ENCODE peak calls at places on chromosomes 13 and 19, in six cellular contexts. A is esophagus squamous epithelium, N is cardiac muscle cell, W is IMR-90, Y is astrocyte of the spinal cord, C is progenitor cell of endocrine pancreas. B is an unnamed sample.

GRCh38 chr13:59533561-59534337 is 630.0 kb downstream of the DIAPH3 start:
- DNase-seq in A (no peak), W (peak), N (no peak), C (no peak), Y (peak), B (no peak)

GRCh38 chr13:29572575-29572974 is 22.9 kb downstream of the SLC7A1 start:
- DNase-seq in Y (no peak), W (no peak), C (no peak), N (no peak), A (no peak), B (no peak)

GRCh38 chr13:77697208-77698103 is at the start of gene SLAIN1:
- DNase-seq in A (no peak), W (peak), N (peak), C (peak), Y (peak), B (peak)

GRCh38 chr19:409006-409514 is at the start of gene C2CD4C:
- DNase-seq in Y (no peak), A (no peak), N (peak), C (no peak), W (no peak), B (peak)

GRCh38 chr13:40629678-40630384 is 36.6 kb downstream of the FOXO1 start:
- DNase-seq in Y (no peak), A (no peak), C (no peak), N (no peak), W (no peak), B (peak)

GRCh38 chr13:53104120-53104519 is 75.5 kb downstream of the OLFM4 start:
- DNase-seq in A (no peak), W (no peak), Y (no peak), N (no peak), C (no peak), B (no peak)

GRCh38 chr13:45446181-45446580 is 18.6 kb upstream of the COG3 start:
- DNase-seq in A (no peak), W (peak), C (no peak), N (no peak), Y (peak), B (no peak)

GRCh38 chr19:51688665-51689571 is 4.2 kb upstream of the SPACA6 start:
- DNase-seq in N (peak), W (peak), Y (peak), C (peak), A (no peak), B (peak)

GRCh38 chr13:40986328-40986856 is 32.7 kb downstream of the ELF1 start:
- DNase-seq in A (no peak), N (no peak), W (peak), C (no peak), Y (peak), B (no peak)

GRCh38 chr13:23657056-23657455 is 86.8 kb downstream of the TNFRSF19 start:
- DNase-seq in A (no peak), C (no peak), W (no peak), N (no peak), Y (no peak), B (no peak)
- TF ChIP-seq CTCF in A (no peak), C (no peak), W (no peak), N (no peak), Y (no peak), B (no peak)

GRCh38 chr19:32318884-32319520 is 26.4 kb upstream of the ZNF507 start:
- DNase-seq in Y (no peak), A (no peak), N (peak), W (no peak), C (no peak), B (peak)
- TF ChIP-seq CTCF in Y (peak), A (no peak), N (peak), W (peak), C (no peak), B (no peak)

GRCh38 chr13:111518161-111518791 is 197.8 kb downstream of the TEX29 start:
- DNase-seq in W (no peak), Y (no peak), C (no peak), A (no peak), N (no peak), B (no peak)
- TF ChIP-seq CTCF in W (no peak), Y (no peak), C (peak), A (no peak), N (no peak), B (peak)

GRCh38 chr19:48784527-48784926 is 26.3 kb downstream of the BCAT2 start:
- DNase-seq in Y (no peak), W (no peak), A (no peak), N (peak), C (no peak), B (no peak)
- TF ChIP-seq CTCF in Y (no peak), W (peak), A (no peak), N (peak), C (no peak), B (peak)

GRCh38 chr19:46371371-46371901 is 24.5 kb downstream of the PPP5C start:
- DNase-seq in A (no peak), C (no peak), N (no peak), W (peak), Y (no peak), B (no peak)
- TF ChIP-seq CTCF in A (no peak), C (no peak), N (no peak), W (no peak), Y (no peak), B (no peak)

GRCh38 chr19:11535792-11536595 is 2.7 kb upstream of the CNN1 start:
- DNase-seq in Y (peak), W (peak), C (peak), A (peak), N (peak), B (peak)

GRCh38 chr19:11534538-11534937 is 4.1 kb upstream of the CNN1 start:
- DNase-seq in Y (no peak), C (no peak), A (no peak), W (no peak), N (no peak), B (no peak)

GRCh38 chr19:11528551-11529341 is at the start of gene ECSIT:
- DNase-seq in W (peak), N (peak), C (peak), A (peak), Y (peak), B (peak)

DNA sequence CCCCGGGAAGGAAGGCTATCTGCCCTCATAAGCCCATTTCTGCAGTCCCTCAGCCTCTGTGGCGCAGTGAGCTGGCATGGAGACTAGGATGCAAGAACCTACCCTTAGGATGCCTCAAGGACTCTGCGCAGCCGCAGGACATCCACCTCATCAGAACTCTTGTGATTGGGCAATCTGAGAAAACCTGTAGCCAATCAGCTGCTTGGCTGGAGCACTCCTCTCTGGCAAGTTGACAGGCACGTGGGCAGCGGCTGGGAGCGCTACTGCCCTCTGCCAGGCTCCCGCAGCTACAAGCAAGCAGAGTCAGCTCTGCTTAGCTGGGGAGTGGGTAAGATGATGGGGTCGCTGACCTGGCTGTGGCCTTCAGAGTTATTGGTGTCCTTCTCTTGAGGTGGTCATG is 1.5 kb upstream of the ECSIT start:
- DNase-seq in C (no peak), A (no peak), W (peak), N (peak), Y (peak), B (no peak)
- TF ChIP-seq CTCF in C (peak), A (no peak), W (peak), N (peak), Y (peak), B (no peak)

DNA sequence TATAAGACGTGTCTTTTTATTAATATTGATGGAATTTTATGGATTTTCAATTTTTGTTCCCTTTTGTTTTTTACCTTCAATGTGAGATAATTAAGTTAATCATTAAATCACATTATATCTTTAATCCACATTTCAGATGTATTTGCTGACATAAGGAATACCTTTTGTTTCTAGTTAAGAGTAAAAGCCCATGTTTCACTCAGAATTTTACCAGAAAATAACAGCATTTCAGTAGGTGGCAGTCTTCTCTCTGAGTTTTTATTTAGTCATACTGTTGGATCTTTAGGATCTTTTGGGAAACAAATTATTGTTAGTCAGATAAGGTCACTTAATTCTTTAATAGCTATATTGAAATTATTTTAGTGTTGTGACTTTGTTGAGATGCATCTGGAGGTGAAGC is 67.9 kb downstream of the NDFIP2 start:
- DNase-seq in N (no peak), W (peak), C (no peak), Y (peak), A (no peak), B (no peak)
- TF ChIP-seq CTCF in N (peak), W (peak), C (peak), Y (peak), A (no peak), B (no peak)

GRCh38 chr19:21580818-21581217 is 75.4 kb downstream of the ZNF429 start:
- DNase-seq in N (no peak), C (no peak), Y (no peak), W (no peak), A (no peak), B (no peak)

GRCh38 chr19:21581646-21582045 is 76.2 kb downstream of the ZNF429 start:
- DNase-seq in A (no peak), C (no peak), N (no peak), W (no peak), Y (no peak), B (no peak)

GRCh38 chr19:21584532-21584931 is 79.1 kb downstream of the ZNF429 start:
- DNase-seq in N (no peak), W (no peak), A (no peak), Y (no peak), C (no peak), B (no peak)

GRCh38 chr19:21585491-21585890 is 80.1 kb downstream of the ZNF429 start:
- DNase-seq in Y (no peak), N (no peak), W (no peak), A (no peak), C (no peak), B (no peak)

GRCh38 chr19:21580101-21580500 is 74.7 kb downstream of the ZNF429 start:
- DNase-seq in C (no peak), W (no peak), Y (no peak), A (no peak), N (no peak), B (no peak)
- TF ChIP-seq CTCF in C (no peak), W (no peak), Y (no peak), A (no peak), N (no peak), B (no peak)

B was measured in GM13977.